ENCODE peak calls at places on chromosomes 3 and 15, in seven cellular contexts. D, X, I, B, R, T and L are unnamed samples.

GRCh38 chr3:179015551-179016020 is 56.0 kb downstream of the ZMAT3 start:
- DNase-seq in D (peak), X (peak), I (peak), B (peak), R (peak), T (no peak), L (peak)

GRCh38 chr3:150309557-150309956 is 98.5 kb upstream of the TSC22D2 start:
- DNase-seq in D (no peak), X (no peak), I (peak), B (peak), R (no peak), T (no peak), L (peak)

GRCh38 chr3:45499529-45499928 is 95.0 kb upstream of the LIMD1 start:
- DNase-seq in D (no peak), X (no peak), I (peak), B (peak), R (no peak), T (no peak), L (no peak)

GRCh38 chr3:31095254-31095653 is 200.8 kb upstream of the GADL1 start:
- DNase-seq in D (no peak), X (no peak), I (no peak), B (no peak), R (no peak), T (no peak), L (no peak)

GRCh38 chr3:111619833-111620232 is 24.7 kb upstream of the ZBED2 start:
- DNase-seq in D (no peak), X (no peak), I (peak), B (no peak), R (no peak), T (no peak), L (no peak)

GRCh38 chr15:89888214-89888804 is 5.5 kb downstream of the AP3S2 start:
- DNase-seq in D (no peak), X (no peak), I (peak), B (peak), R (no peak), T (no peak), L (peak)

GRCh38 chr15:70488002-70488605 is 275.3 kb downstream of the UACA start:
- DNase-seq in D (peak), X (peak), I (peak), B (peak), R (peak), T (peak), L (no peak)

GRCh38 chr15:93417156-93418077 is 328.4 kb upstream of the RGMA start:
- DNase-seq in D (peak), X (no peak), I (no peak), B (no peak), R (no peak), T (no peak), L (no peak)

GRCh38 chr3:66609660-66610547 is 109.1 kb upstream of the LRIG1 start:
- DNase-seq in D (no peak), X (no peak), I (peak), B (peak), R (peak), T (no peak), L (no peak)

GRCh38 chr15:65528461-65529060 is 1.7 kb upstream of the HACD3 start:
- DNase-seq in D (no peak), X (no peak), I (no peak), B (no peak), R (no peak), T (no peak), L (no peak)

GRCh38 chr3:99324854-99325253 is 313.5 kb upstream of the COL8A1 start:
- DNase-seq in D (no peak), X (no peak), I (no peak), B (no peak), R (no peak), T (no peak), L (no peak)

GRCh38 chr15:77482570-77482969 is 61.9 kb downstream of the HMG20A start:
- DNase-seq in D (no peak), X (no peak), I (peak), B (peak), R (no peak), T (no peak), L (peak)

GRCh38 chr3:50243552-50243895 is 7.5 kb downstream of the GNAI2 start:
- DNase-seq in D (no peak), X (no peak), I (no peak), B (no peak), R (no peak), T (no peak), L (no peak)

GRCh38 chr3:50245831-50246516 is 10.0 kb downstream of the GNAI2 start:
- DNase-seq in D (peak), X (peak), I (peak), B (peak), R (peak), T (peak), L (no peak)

GRCh38 chr3:50246517-50246954 is 10.5 kb downstream of the GNAI2 start:
- DNase-seq in D (no peak), X (peak), I (peak), B (peak), R (no peak), T (no peak), L (peak)

GRCh38 chr3:50242778-50243551 is 7.0 kb downstream of the GNAI2 start:
- DNase-seq in D (peak), X (peak), I (peak), B (no peak), R (no peak), T (no peak), L (no peak)

DNA sequence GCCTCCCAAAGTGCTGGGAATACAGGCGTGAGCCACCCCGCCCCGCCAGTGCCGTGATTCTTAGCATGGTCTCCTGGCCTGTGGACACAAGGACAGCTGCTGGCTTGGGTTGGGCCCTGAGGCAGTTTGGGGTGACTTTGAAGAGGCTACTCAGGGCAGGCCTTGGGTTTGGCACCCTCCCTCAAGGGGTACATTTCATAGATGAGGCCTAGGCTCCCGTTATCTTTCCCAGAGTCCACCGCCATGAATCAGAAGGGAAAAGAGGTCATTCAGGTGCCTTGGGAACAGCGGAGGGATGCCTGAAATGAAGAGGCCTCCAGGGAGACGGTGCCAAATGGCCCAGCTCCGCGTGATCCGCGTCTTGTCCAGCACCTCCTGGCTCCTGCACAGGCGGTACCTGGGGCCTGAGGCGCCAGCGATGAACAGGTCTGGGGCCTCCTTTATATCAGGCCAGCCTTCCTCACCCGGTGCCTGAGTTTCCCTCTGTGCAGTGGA is 9.3 kb downstream of the GNAI2 start:
- DNase-seq in D (no peak), X (no peak), I (no peak), B (no peak), R (no peak), T (no peak), L (no peak)
- H3K4me3 ChIP-seq in D (peak), X (peak), I (no peak), B (peak), R (no peak), T (peak), L (no peak)

GRCh38 chr15:57743424-57743823 is 36.9 kb downstream of the POLR2M start:
- DNase-seq in D (no peak), X (no peak), I (no peak), B (peak), R (no peak), T (no peak), L (no peak)

GRCh38 chr15:57746752-57747151 is 40.2 kb downstream of the POLR2M start:
- DNase-seq in D (no peak), X (no peak), I (no peak), B (no peak), R (no peak), T (no peak), L (no peak)

GRCh38 chr15:57752426-57752825 is 45.9 kb downstream of the POLR2M start:
- DNase-seq in D (peak), X (no peak), I (no peak), B (no peak), R (no peak), T (no peak), L (no peak)

GRCh38 chr15:57751177-57751800 is 44.8 kb downstream of the POLR2M start:
- DNase-seq in D (no peak), X (no peak), I (no peak), B (peak), R (peak), T (no peak), L (no peak)

GRCh38 chr15:57747206-57747605 is 40.7 kb downstream of the POLR2M start:
- DNase-seq in D (peak), X (no peak), I (peak), B (no peak), R (no peak), T (no peak), L (no peak)
- H3K4me3 ChIP-seq in D (no peak), X (no peak), I (no peak), B (peak), R (no peak), T (peak), L (no peak)

GRCh38 chr15:56959318-56959648 is 40.8 kb downstream of the TCF12 start:
- DNase-seq in D (no peak), X (no peak), I (no peak), B (no peak), R (no peak), T (no peak), L (no peak)
- H3K4me3 ChIP-seq in D (no peak), X (no peak), I (no peak), B (no peak), R (no peak), T (no peak), L (no peak)

GRCh38 chr3:32484437-32484836 is 18.2 kb downstream of the CMTM6 start:
- DNase-seq in D (no peak), X (no peak), I (no peak), B (no peak), R (no peak), T (no peak), L (no peak)
- H3K4me3 ChIP-seq in D (no peak), X (no peak), I (no peak), B (no peak), R (no peak), T (no peak), L (no peak)

DNA sequence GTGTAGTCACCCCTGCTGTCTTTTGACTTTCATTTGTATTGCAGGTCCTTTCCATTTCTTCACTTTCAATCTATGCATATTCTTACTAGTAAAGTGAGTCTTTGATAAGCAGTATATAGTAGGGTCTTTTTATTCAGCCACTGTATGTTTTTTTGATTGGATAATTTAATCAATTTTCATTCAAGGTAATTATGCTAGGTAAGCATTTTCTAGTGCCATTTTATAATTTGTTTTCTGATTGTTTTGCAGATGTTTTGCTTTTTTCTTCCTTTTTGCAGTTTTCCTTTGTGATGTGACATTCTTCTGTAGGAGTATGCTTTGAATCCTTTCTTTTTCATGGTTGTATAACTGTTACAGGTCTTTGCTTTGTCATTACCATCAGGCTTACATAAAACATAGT is 504.3 kb upstream of the GBE1 start:
- DNase-seq in D (no peak), X (no peak), I (no peak), B (no peak), R (no peak), T (no peak), L (no peak)
- H3K4me3 ChIP-seq in D (no peak), X (no peak), I (no peak), B (no peak), R (no peak), T (no peak), L (no peak)